ENCODE peak calls at places on chromosomes 13 and 19, in four cellular contexts. R is upper lobe of left lung, W is dorsolateral prefrontal cortex, P is fibroblast of lung. M is an unnamed sample.

GRCh38 chr13:20412761-20413355 is 112.8 kb downstream of the CRYL1 start:
- DNase-seq in R (no peak), W (no peak), P (no peak), M (no peak)

GRCh38 chr13:89899302-89900103 is 1448.0 kb upstream of the MIR17HG start:
- DNase-seq in R (no peak), W (no peak), P (no peak), M (no peak)

GRCh38 chr13:38366954-38367645 is 17.4 kb downstream of the UFM1 start:
- DNase-seq in R (no peak), W (no peak), P (peak; percentile 20), M (no peak)

GRCh38 chr19:28171983-28172382 is 1041.0 kb downstream of the UQCRFS1 start:
- DNase-seq in R (no peak), W (no peak), P (no peak), M (no peak)

GRCh38 chr19:48698046-48698445 is 2.3 kb downstream of the FUT2 start:
- DNase-seq in R (peak; percentile 61), W (no peak), P (peak; percentile 63), M (no peak)

GRCh38 chr19:48745208-48745995 is 1.3 kb downstream of the IZUMO1 start:
- DNase-seq in R (peak; percentile 62), W (peak; percentile 84), P (peak; percentile 52), M (peak; percentile 28)

GRCh38 chr13:113114511-113115362 is 7.9 kb upstream of the F10 start:
- DNase-seq in R (peak; percentile 15), W (peak; percentile 0), P (no peak), M (no peak)

GRCh38 chr13:33799950-33800592 is 17.9 kb upstream of the RFC3 start:
- DNase-seq in R (no peak), W (no peak), P (peak; percentile 77), M (no peak)

GRCh38 chr13:36919833-36920611 is at the start of gene SMAD9:
- DNase-seq in R (peak; percentile 73), W (peak; percentile 10), P (peak; percentile 59), M (no peak)

GRCh38 chr19:46371371-46371901 is 24.5 kb downstream of the PPP5C start:
- DNase-seq in R (no peak), W (no peak), P (no peak), M (no peak)

GRCh38 chr19:46720516-46721239 is 3.8 kb upstream of the PRKD2 start:
- DNase-seq in R (no peak), W (no peak), P (no peak), M (no peak)

GRCh38 chr19:15640294-15640903 is at the start of gene CYP4F3:
- DNase-seq in R (peak; percentile 85), W (peak; percentile 15), P (no peak), M (no peak)

GRCh38 chr19:14167013-14167593 is 30.7 kb upstream of the ASF1B start:
- DNase-seq in R (no peak), W (no peak), P (no peak), M (peak; percentile 17)

GRCh38 chr19:33622505-33622808 is 704 bp downstream of the CHST8 start:
- DNase-seq in R (no peak), W (no peak), P (no peak), M (no peak)

GRCh38 chr19:33622809-33623511 is 1.2 kb downstream of the CHST8 start:
- DNase-seq in R (no peak), W (peak; percentile 52), P (no peak), M (no peak)

GRCh38 chr19:33620611-33621010 is 1.1 kb upstream of the CHST8 start:
- DNase-seq in R (no peak), W (no peak), P (no peak), M (no peak)

GRCh38 chr19:33621065-33621785 is 528 bp upstream of the CHST8 start:
- DNase-seq in R (no peak), W (peak; percentile 56), P (no peak), M (no peak)

DNA sequence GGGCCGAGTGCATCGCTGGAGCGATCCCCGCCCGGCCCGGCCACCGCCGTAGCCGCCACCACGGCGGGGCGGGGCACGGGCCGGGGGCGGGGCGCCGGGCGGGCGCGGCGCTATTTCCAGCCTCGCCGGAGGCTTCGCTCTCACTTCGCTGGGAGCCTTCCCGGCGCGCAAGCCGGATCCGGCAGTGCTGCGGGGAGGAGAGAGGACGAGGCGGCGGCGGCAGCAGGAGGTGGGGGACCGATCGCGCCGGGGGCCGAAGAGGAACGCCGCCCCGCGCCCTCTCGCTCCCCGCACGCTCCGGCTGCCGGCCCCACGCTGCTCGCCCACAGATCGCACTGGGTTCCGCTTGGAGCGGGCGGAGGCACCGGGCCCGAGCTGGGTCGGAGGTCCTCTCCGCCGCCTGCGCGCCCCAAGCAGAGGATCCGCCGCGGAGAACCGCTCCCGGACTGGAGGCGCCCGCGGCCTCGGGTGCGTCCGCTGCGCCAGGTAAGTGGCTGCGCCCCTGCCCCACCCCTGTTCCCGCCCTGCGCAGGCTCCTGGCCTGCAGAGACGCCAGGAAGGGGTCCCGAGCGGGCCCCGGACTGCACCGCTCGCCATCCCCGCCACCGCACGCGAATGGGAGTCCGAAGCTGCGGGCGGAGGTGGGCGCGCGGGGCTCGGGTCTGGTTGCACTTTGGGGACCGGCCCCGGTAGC is at the start of gene CHST8:
- DNase-seq in R (no peak), W (peak; percentile 88), P (no peak), M (no peak)
- H3K27me3 ChIP-seq in R (peaks cover 4% of the 10 kb centered on the region), W (peaks cover 46% of the 10 kb centered on the region), P (peaks cover 11% of the 10 kb centered on the region), M (peaks cover 47% of the 10 kb centered on the region)

GRCh38 chr19:55032170-55032569 is 5.9 kb downstream of the GP6 start:
- DNase-seq in R (no peak), W (no peak), P (no peak), M (no peak)

GRCh38 chr19:55024111-55024510 is 14.0 kb downstream of the GP6 start:
- DNase-seq in R (no peak), W (no peak), P (no peak), M (no peak)

GRCh38 chr19:55031178-55031577 is 6.9 kb downstream of the GP6 start:
- DNase-seq in R (no peak), W (no peak), P (no peak), M (no peak)

GRCh38 chr19:55027472-55028337 is 10.4 kb downstream of the GP6 start:
- DNase-seq in R (no peak), W (no peak), P (no peak), M (no peak)

DNA sequence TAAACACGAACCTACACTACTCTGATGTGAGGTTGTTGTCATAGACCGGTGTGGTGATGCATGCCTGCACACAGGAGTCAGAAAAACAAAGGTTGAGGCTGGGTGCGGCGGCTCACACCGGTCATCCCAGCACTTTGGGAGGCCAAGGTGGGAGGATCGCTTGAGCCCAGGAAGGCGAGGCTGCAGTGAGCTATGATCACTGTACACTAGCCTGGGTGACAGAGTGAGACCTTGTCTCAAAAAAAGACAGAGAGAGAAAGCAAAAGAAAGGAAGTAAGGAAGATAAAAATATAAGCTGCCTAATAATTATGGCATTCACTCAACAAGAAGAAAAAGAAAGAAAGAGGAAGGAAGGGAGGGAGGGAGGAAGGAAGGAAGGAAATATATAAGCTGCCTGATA is 9.3 kb downstream of the GP6 start:
- DNase-seq in R (no peak), W (no peak), P (no peak), M (no peak)
- H3K27ac ChIP-seq in R (no peak overlapping the region), W (no peak overlapping the region), P (no peak overlapping the region), M (no peak overlapping the region)

GRCh38 chr13:27969866-27970229 is 733 bp upstream of the CDX2 start:
- DNase-seq in R (no peak), W (no peak), P (no peak), M (no peak)
- H3K27me3 ChIP-seq in R (peaks cover 20% of the 10 kb centered on the region), W (peaks cover 100% of the 10 kb centered on the region), P (peaks cover 72% of the 10 kb centered on the region), M (peaks cover 98% of the 10 kb centered on the region)

DNA sequence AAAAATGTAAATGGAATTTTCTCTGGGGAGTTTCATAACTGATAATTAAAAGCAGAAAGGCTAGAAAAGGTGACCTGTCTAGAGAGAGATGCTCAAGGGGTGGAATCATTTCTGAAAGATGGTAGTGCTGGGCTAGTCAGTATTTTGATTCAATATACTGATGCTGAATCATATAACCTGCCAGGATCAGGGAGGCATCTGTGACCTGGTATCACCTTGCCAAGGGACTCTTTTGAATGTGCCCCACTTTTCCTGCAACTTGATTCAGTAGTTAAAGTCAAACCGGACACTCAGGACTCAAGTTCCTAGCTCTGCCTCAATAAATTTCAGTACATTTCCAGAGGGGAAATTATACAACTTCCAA is 15.8 kb downstream of the LCP1 start:
- DNase-seq in R (no peak), W (no peak), P (no peak), M (no peak)
- H3K27ac ChIP-seq in R (no peak overlapping the region), W (no peak overlapping the region), P (no peak overlapping the region), M (peak overlapping the region; percentile 63)

DNA sequence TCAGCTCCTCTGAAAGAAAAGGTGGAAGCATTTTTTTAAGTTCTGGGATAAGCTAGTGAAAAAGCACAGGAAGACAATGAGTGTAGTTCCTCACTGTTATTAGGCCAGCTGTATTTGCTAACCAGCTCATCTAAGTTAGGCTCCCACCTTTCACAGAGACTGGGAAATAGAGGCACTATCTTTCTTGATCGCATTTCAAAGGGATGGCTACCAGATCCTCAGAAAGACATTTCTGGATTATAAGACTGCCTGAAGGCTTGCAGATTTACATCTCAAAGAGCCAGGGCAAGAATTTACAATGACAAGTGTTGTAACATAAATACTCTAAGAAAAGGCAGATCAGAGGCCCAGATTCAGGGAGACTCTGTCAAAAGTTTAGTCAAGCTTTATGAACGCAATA is 1005.5 kb downstream of the PCDH9 start:
- DNase-seq in R (no peak), W (no peak), P (no peak), M (no peak)
- H3K27me3 ChIP-seq in R (no peaks in the 10 kb centered on the region), W (no peaks in the 10 kb centered on the region), P (no peaks in the 10 kb centered on the region), M (no peaks in the 10 kb centered on the region)

GRCh38 chr19:51550848-51551672 is 19.6 kb upstream of the SIGLEC6 start:
- DNase-seq in R (no peak), W (no peak), P (no peak), M (no peak)
- H3K27ac ChIP-seq in R (no peak overlapping the region), W (no peak overlapping the region), P (no peak overlapping the region), M (no peak overlapping the region)

GRCh38 chr13:51416107-51416506 is 36.7 kb downstream of the INTS6 start:
- DNase-seq in R (no peak), W (no peak), P (no peak), M (no peak)
- H3K27me3 ChIP-seq in R (no peaks in the 10 kb centered on the region), W (no peaks in the 10 kb centered on the region), P (no peaks in the 10 kb centered on the region), M (no peaks in the 10 kb centered on the region)

DNA sequence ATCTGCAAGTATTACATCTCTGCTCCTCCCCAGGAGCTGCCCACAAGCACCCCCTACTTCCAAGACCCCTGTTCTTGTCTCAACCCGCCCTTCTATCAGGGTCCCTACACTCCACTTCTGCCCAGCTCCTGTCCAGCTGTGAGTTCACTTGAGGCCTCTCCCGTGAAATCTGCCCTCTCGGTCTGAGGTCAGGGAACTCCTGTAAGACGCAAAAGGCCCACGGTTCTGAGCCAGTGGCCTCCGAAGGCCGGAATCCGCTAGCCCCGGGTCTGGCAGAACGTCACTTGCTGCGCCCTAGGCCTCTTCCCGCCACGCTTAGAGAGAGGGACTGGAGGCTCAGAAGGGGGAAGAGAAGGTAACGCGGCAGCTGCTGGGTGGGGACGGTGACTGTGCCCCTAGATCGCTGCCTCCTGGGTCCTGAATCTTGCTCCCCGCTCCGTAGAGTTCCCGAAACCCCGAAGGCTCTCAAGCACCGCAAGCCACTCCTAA is 912 bp upstream of the FARP1 start:
- DNase-seq in R (peak; percentile 45), W (no peak), P (no peak), M (no peak)
- H3K27ac ChIP-seq in R (peak overlapping the region; percentile 86), W (peak overlapping the region; percentile 77), P (no peak overlapping the region), M (no peak overlapping the region)